ENCODE peak calls at places on chromosomes 3 and 15, in six cellular contexts. P, M, K, C, V and J are unnamed samples.

GRCh38 chr3:14289590-14290453 is 111.2 kb downstream of the LSM3 start:
- DNase-seq in P (no peak), M (no peak), K (no peak), C (peak), V (no peak), J (no peak)

GRCh38 chr3:41507336-41508062 is 308.2 kb downstream of the CTNNB1 start:
- DNase-seq in P (no peak), M (no peak), K (no peak), C (no peak), V (no peak), J (no peak)

GRCh38 chr15:69417581-69417980 is 3.4 kb downstream of the KIF23 start:
- DNase-seq in P (no peak), M (no peak), K (no peak), C (no peak), V (no peak), J (no peak)

GRCh38 chr3:5014431-5014830 is 35.2 kb downstream of the BHLHE40 start:
- DNase-seq in P (no peak), M (peak), K (no peak), C (no peak), V (no peak), J (no peak)

GRCh38 chr3:74054566-74054965 is 429.8 kb upstream of the PDZRN3 start:
- DNase-seq in P (no peak), M (no peak), K (no peak), C (no peak), V (no peak), J (no peak)

GRCh38 chr3:107542665-107543064 is 19.9 kb downstream of the BBX start:
- DNase-seq in P (no peak), M (no peak), K (no peak), C (no peak), V (no peak), J (no peak)

GRCh38 chr3:186235554-186235953 is 126.5 kb downstream of the DGKG start:
- DNase-seq in P (no peak), M (no peak), K (no peak), C (no peak), V (no peak), J (no peak)

GRCh38 chr3:48256557-48256956 is 15.7 kb downstream of the ZNF589 start:
- DNase-seq in P (no peak), M (no peak), K (no peak), C (no peak), V (no peak), J (no peak)

GRCh38 chr15:70127288-70127746 is 29.6 kb upstream of the TLE3 start:
- DNase-seq in P (no peak), M (no peak), K (no peak), C (no peak), V (no peak), J (no peak)

GRCh38 chr15:62565620-62566019 is 400.5 kb upstream of the C2CD4B start:
- DNase-seq in P (no peak), M (no peak), K (no peak), C (no peak), V (no peak), J (no peak)

GRCh38 chr15:66095871-66096710 is 157.5 kb downstream of the MEGF11 start:
- DNase-seq in P (no peak), M (peak), K (no peak), C (no peak), V (no peak), J (peak)

GRCh38 chr3:29695201-29695904 is 414.5 kb downstream of the RBMS3 start:
- DNase-seq in P (no peak), M (no peak), K (no peak), C (no peak), V (no peak), J (no peak)

GRCh38 chr3:27185231-27185989 is 183.8 kb downstream of the NEK10 start:
- DNase-seq in P (no peak), M (no peak), K (no peak), C (no peak), V (no peak), J (no peak)

GRCh38 chr3:5231536-5231935 is 44.0 kb downstream of the EDEM1 start:
- DNase-seq in P (no peak), M (no peak), K (no peak), C (no peak), V (no peak), J (no peak)

GRCh38 chr3:97487587-97487986 is 277.0 kb upstream of the ARL6 start:
- DNase-seq in P (no peak), M (no peak), K (no peak), C (no peak), V (no peak), J (no peak)

GRCh38 chr15:41772720-41773331 is 1.5 kb upstream of the MAPKBP1 start:
- DNase-seq in P (no peak), M (no peak), K (peak), C (peak), V (no peak), J (no peak)

GRCh38 chr3:141373768-141374526 is 5.6 kb downstream of the ZBTB38 start:
- DNase-seq in P (no peak), M (no peak), K (no peak), C (peak), V (no peak), J (no peak)

GRCh38 chr3:78737988-78738387 is 1029.8 kb downstream of the ROBO1 start:
- DNase-seq in P (no peak), M (no peak), K (no peak), C (no peak), V (no peak), J (no peak)

GRCh38 chr3:170719300-170719699 is 133.4 kb upstream of the SLC7A14 start:
- DNase-seq in P (no peak), M (no peak), K (no peak), C (no peak), V (no peak), J (no peak)

GRCh38 chr3:69013256-69014021 is at the start of gene EOGT:
- DNase-seq in P (peak), M (peak), K (peak), C (peak), V (peak), J (peak)

GRCh38 chr3:39541917-39542329 is 74.4 kb downstream of the MOBP start:
- DNase-seq in P (no peak), M (no peak), K (peak), C (peak), V (no peak), J (no peak)

GRCh38 chr3:179558742-179559364 is 3.9 kb upstream of the ACTL6A start:
- DNase-seq in P (no peak), M (no peak), K (peak), C (peak), V (no peak), J (no peak)

GRCh38 chr3:5464684-5465083 is 277.2 kb downstream of the EDEM1 start:
- DNase-seq in P (no peak), M (no peak), K (no peak), C (no peak), V (no peak), J (no peak)

GRCh38 chr15:66842710-66843441 is 140.8 kb downstream of the SMAD6 start:
- DNase-seq in P (peak), M (peak), K (peak), C (peak), V (peak), J (peak)

GRCh38 chr15:64224508-64224907 is 61.7 kb upstream of the PPIB start:
- DNase-seq in P (no peak), M (no peak), K (peak), C (no peak), V (no peak), J (no peak)

GRCh38 chr15:64464271-64465005 is 4.1 kb downstream of the ZNF609 start:
- DNase-seq in P (no peak), M (no peak), K (peak), C (no peak), V (no peak), J (no peak)

GRCh38 chr3:117184574-117184973 is 475.0 kb downstream of the TUSC7 start:
- DNase-seq in P (no peak), M (no peak), K (no peak), C (no peak), V (no peak), J (no peak)

GRCh38 chr15:84731774-84732173 is 15.8 kb upstream of the SEC11A start:
- DNase-seq in P (no peak), M (no peak), K (no peak), C (no peak), V (no peak), J (no peak)

GRCh38 chr3:117238805-117239204 is 529.2 kb downstream of the TUSC7 start:
- DNase-seq in P (no peak), M (no peak), K (peak), C (no peak), V (no peak), J (no peak)

GRCh38 chr3:188617270-188617669 is 463.3 kb downstream of the LPP start:
- DNase-seq in P (no peak), M (no peak), K (no peak), C (no peak), V (no peak), J (no peak)

GRCh38 chr3:87206635-87207034 is 20.5 kb upstream of the CHMP2B start:
- DNase-seq in P (no peak), M (no peak), K (no peak), C (no peak), V (no peak), J (no peak)

GRCh38 chr3:18751514-18751913 is 326.4 kb upstream of the SATB1 start:
- DNase-seq in P (no peak), M (no peak), K (peak), C (no peak), V (no peak), J (no peak)

GRCh38 chr15:78049691-78050440 is 27.6 kb downstream of the TBC1D2B start:
- DNase-seq in P (no peak), M (no peak), K (no peak), C (no peak), V (no peak), J (no peak)

GRCh38 chr3:52190294-52190841 is 7.6 kb upstream of the ALAS1 start:
- DNase-seq in P (no peak), M (no peak), K (no peak), C (no peak), V (no peak), J (no peak)

GRCh38 chr15:83559310-83559966 is 94.5 kb upstream of the ADAMTSL3 start:
- DNase-seq in P (no peak), M (no peak), K (peak), C (peak), V (no peak), J (no peak)

GRCh38 chr3:72960812-72961518 is 35.6 kb upstream of the PPP4R2 start:
- DNase-seq in P (no peak), M (no peak), K (no peak), C (no peak), V (no peak), J (no peak)

GRCh38 chr3:169744332-169745054 is 20.4 kb downstream of the TERC start:
- DNase-seq in P (no peak), M (no peak), K (peak), C (no peak), V (no peak), J (no peak)

GRCh38 chr15:96031426-96031825 is 299.1 kb upstream of the NR2F2 start:
- DNase-seq in P (no peak), M (no peak), K (no peak), C (no peak), V (no peak), J (no peak)

GRCh38 chr15:60301024-60301423 is 96.8 kb downstream of the ANXA2 start:
- DNase-seq in P (no peak), M (no peak), K (no peak), C (peak), V (no peak), J (no peak)

GRCh38 chr3:126284258-126284904 is 72.8 kb downstream of the KLF15 start:
- DNase-seq in P (no peak), M (no peak), K (no peak), C (no peak), V (no peak), J (no peak)